ENCODE peak calls at places on chromosomes 4 and X, in five cellular contexts. Y is IMR-90, M is spleen, L is Panc1, O is PC-3. J is an unnamed sample.

GRCh38 chrX:115642895-115643530 is 82.0 kb downstream of the PLS3 start:
- DNase-seq in Y (peak; percentile 77), M (no peak), L (no peak), O (peak; percentile 75), J (peak; percentile 25)

GRCh38 chr4:88725143-88725542 is 27.5 kb upstream of the NAP1L5 start:
- DNase-seq in Y (no peak), M (no peak), L (no peak), O (no peak), J (no peak)

GRCh38 chrX:109797311-109797975 is 64.4 kb upstream of the ACSL4 start:
- DNase-seq in Y (no peak), M (no peak), L (no peak), O (peak; percentile 10), J (no peak)

GRCh38 chrX:144840616-144841015 is 406.7 kb upstream of the SPANXN1 start:
- DNase-seq in Y (no peak), M (no peak), L (no peak), O (no peak), J (no peak)

GRCh38 chrX:119541188-119541587 is 24.0 kb downstream of the STEEP1 start:
- DNase-seq in Y (peak; percentile 86), M (no peak), L (peak; percentile 33), O (peak; percentile 71), J (no peak)

GRCh38 chr4:126825083-126825482 is 807.7 kb upstream of the INTU start:
- DNase-seq in Y (no peak), M (no peak), L (no peak), O (no peak), J (no peak)

GRCh38 chr4:3270141-3270611 is 21.2 kb downstream of the MSANTD1 start:
- DNase-seq in Y (no peak), M (no peak), L (no peak), O (no peak), J (peak; percentile 14)

GRCh38 chrX:40845331-40845911 is 110.1 kb upstream of the MED14 start:
- DNase-seq in Y (peak; percentile 95), M (no peak), L (no peak), O (peak; percentile 14), J (no peak)

GRCh38 chr4:170138580-170139194 is 48.9 kb upstream of the AADAT start:
- DNase-seq in Y (peak; percentile 73), M (peak; percentile 79), L (peak; percentile 46), O (peak; percentile 82), J (peak; percentile 77)

GRCh38 chr4:152269448-152270191 is 266.3 kb downstream of the FBXW7 start:
- DNase-seq in Y (no peak), M (no peak), L (no peak), O (no peak), J (no peak)

GRCh38 chr4:53055274-53055673 is 193.2 kb downstream of the RASL11B start:
- DNase-seq in Y (peak; percentile 84), M (no peak), L (no peak), O (no peak), J (no peak)

GRCh38 chr4:172725581-172725980 is 443.0 kb upstream of the GALNT7 start:
- DNase-seq in Y (peak; percentile 25), M (no peak), L (peak; percentile 13), O (peak; percentile 66), J (no peak)

GRCh38 chr4:187478292-187479205 is 517.0 kb upstream of the ZFP42 start:
- DNase-seq in Y (peak; percentile 95), M (no peak), L (no peak), O (peak; percentile 82), J (peak; percentile 40)

GRCh38 chr4:32261196-32261595 is 1541.0 kb downstream of the PCDH7 start:
- DNase-seq in Y (no peak), M (no peak), L (no peak), O (no peak), J (no peak)

GRCh38 chr4:38723726-38724506 is 58.9 kb downstream of the TLR10 start:
- DNase-seq in Y (no peak), M (no peak), L (no peak), O (no peak), J (no peak)

GRCh38 chr4:38728651-38729141 is 54.1 kb downstream of the TLR10 start:
- DNase-seq in Y (no peak), M (no peak), L (no peak), O (peak; percentile 67), J (no peak)

GRCh38 chr4:38723114-38723513 is 59.1 kb downstream of the KLF3 start:
- DNase-seq in Y (no peak), M (no peak), L (no peak), O (no peak), J (no peak)

DNA sequence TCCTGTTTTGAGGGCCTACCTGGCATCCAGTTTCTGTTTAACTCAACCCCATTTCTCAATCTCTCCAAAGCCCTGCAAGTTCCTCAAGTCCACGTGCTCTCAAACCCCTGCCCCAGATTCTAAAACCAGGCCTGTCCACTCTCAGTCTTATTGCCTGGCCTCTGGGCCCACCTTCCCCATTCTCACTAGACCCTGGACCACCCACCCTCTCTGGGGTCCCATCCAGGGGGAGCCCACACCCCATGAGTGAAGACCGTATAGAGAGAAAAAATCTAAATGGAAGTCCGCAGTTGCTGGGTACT is 58.3 kb downstream of the TLR10 start:
- DNase-seq in Y (no peak), M (no peak), L (no peak), O (no peak), J (no peak)
- H3K4me1 ChIP-seq in Y (peaks cover 5% of the 10 kb centered on the region), M (peaks cover 8% of the 10 kb centered on the region), L (peaks cover 3% of the 10 kb centered on the region), O (peaks cover 13% of the 10 kb centered on the region), J (peaks cover 11% of the 10 kb centered on the region)

GRCh38 chrX:36913551-36913950 is 94.6 kb upstream of the FAM47C start:
- DNase-seq in Y (no peak), M (no peak), L (no peak), O (no peak), J (no peak)

GRCh38 chrX:36909584-36909983 is 98.6 kb upstream of the FAM47C start:
- DNase-seq in Y (no peak), M (no peak), L (no peak), O (no peak), J (no peak)

GRCh38 chrX:36908801-36909403 is 99.3 kb upstream of the FAM47C start:
- DNase-seq in Y (peak; percentile 29), M (no peak), L (no peak), O (peak; percentile 67), J (no peak)
- TF ChIP-seq CTCF in Y (peak; percentile 57), M (peak; percentile 18), L (peak; percentile 54), O (peak; percentile 80), J (peak; percentile 7)

GRCh38 chr4:144709793-144710525 is 64.0 kb downstream of the HHIP start:
- DNase-seq in Y (peak; percentile 66), M (no peak), L (no peak), O (peak; percentile 90), J (no peak)
- H3K4me1 ChIP-seq in Y (peaks cover 13% of the 10 kb centered on the region), M (no peaks in the 10 kb centered on the region), L (no peaks in the 10 kb centered on the region), O (peaks cover 27% of the 10 kb centered on the region), J (no peaks in the 10 kb centered on the region)

GRCh38 chr4:148079945-148080344 is 348.1 kb downstream of the ARHGAP10 start:
- DNase-seq in Y (no peak), M (no peak), L (no peak), O (no peak), J (no peak)
- TF ChIP-seq CTCF in Y (no peak), M (no peak), L (no peak), O (no peak), J (no peak)

GRCh38 chr4:42484630-42485029 is 87.3 kb downstream of the SHISA3 start:
- DNase-seq in Y (no peak), M (no peak), L (no peak), O (no peak), J (no peak)
- H3K4me1 ChIP-seq in Y (peaks cover 2% of the 10 kb centered on the region), M (no peaks in the 10 kb centered on the region), L (no peaks in the 10 kb centered on the region), O (peaks cover 19% of the 10 kb centered on the region), J (no peaks in the 10 kb centered on the region)

GRCh38 chr4:111475696-111476095 is 669.6 kb upstream of the FAM241A start:
- DNase-seq in Y (no peak), M (no peak), L (no peak), O (peak; percentile 55), J (no peak)

DNA sequence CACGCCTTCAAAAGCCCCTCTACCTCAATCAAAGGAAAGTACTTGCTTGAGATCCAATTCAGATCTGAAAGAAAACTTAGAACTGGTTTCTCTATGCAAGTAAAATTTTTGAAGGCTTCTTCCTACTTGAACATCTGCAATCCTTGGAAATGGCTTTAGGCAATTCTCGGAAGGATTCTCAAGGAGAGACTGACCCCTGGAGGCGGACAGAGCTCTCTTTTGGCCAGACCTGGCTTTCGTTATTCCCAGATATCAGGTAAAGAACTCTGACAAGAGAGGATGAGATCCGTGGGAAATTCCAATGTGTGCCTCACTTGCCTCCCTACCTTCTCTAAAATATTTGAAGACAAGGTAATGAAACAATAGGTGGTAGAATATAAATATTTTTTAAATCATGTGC is 670.3 kb upstream of the FAM241A start:
- DNase-seq in Y (peak; percentile 39), M (no peak), L (no peak), O (peak; percentile 52), J (no peak)
- TF ChIP-seq CTCF in Y (peak; percentile 38), M (no peak), L (peak; percentile 11), O (peak; percentile 60), J (peak; percentile 36)

DNA sequence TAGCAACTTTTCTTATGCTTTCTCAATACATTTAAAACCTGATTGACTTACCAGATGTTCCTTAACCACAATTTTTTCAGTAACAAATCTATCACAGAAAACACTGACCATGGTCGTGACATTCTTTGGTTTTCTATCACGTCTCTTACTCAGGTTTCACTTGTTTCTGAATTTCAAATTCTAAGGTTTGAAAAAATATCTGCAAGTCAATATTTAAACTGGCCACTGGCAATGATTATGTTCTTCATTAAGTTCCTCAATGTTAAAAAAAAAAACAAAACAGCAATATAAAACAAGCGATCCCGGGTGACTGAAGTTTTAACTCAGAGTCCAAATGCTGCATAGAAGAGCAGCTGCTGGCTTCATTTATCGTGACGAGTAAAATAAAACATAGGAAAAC is 128.9 kb downstream of the RBM47 start:
- DNase-seq in Y (no peak), M (no peak), L (no peak), O (no peak), J (no peak)
- H3K4me1 ChIP-seq in Y (peaks cover 4% of the 10 kb centered on the region), M (peaks cover 24% of the 10 kb centered on the region), L (no peaks in the 10 kb centered on the region), O (no peaks in the 10 kb centered on the region), J (no peaks in the 10 kb centered on the region)

DNA sequence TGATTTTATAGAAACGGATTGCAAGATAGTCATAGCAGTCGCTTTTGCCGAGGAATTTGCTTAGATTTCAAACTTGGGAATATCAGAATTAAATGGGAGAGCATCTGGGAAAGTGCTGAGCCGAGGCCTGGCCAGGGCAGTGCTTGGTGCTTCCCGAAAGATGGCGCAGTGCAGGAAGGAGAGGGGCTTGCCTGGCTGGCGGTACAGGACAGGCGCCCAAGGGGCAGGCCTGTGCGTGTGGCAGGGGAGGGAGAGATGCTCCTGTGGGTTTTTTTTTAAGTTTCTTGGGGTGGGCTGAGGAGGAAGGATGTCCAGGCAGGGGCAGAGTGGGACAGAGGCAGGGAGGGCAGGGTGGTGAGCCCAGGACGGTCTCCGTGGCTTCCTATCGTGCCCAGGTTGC is 241.1 kb downstream of the AFAP1 start:
- DNase-seq in Y (peak; percentile 11), M (no peak), L (no peak), O (no peak), J (no peak)
- TF ChIP-seq CTCF in Y (no peak), M (no peak), L (no peak), O (no peak), J (no peak)

GRCh38 chrX:148530464-148531077 is 30.2 kb downstream of the AFF2 start:
- DNase-seq in Y (peak; percentile 33), M (no peak), L (no peak), O (peak; percentile 21), J (no peak)
- H3K4me1 ChIP-seq in Y (no peaks in the 10 kb centered on the region), M (no peaks in the 10 kb centered on the region), L (no peaks in the 10 kb centered on the region), O (no peaks in the 10 kb centered on the region), J (no peaks in the 10 kb centered on the region)